ENCODE peak calls at places on chromosomes 1 and 21, in five cellular contexts. X, A, B, C and M are unnamed samples.
A peak's percentile ranks its signal among the peaks of the same experiment; 100 is the strongest.

GRCh38 chr21:37214952-37215351 is 52.2 kb downstream of the VPS26C start:
- DNase-seq in X (no peak), A (no peak), B (no peak), C (no peak), M (no peak)

GRCh38 chr1:67558449-67559193 is 126.4 kb upstream of the GADD45A start:
- DNase-seq in X (no peak), A (no peak), B (no peak), C (no peak), M (peak; percentile 41)

GRCh38 chr1:224700915-224701531 is 84.9 kb downstream of the CNIH3 start:
- DNase-seq in X (peak; percentile 6), A (no peak), B (no peak), C (no peak), M (no peak)

GRCh38 chr1:93685918-93686317 is 4.3 kb upstream of the BCAR3 start:
- DNase-seq in X (no peak), A (no peak), B (no peak), C (no peak), M (no peak)

GRCh38 chr1:44044071-44044801 is 13.0 kb upstream of the SLC6A9 start:
- DNase-seq in X (no peak), A (no peak), B (no peak), C (no peak), M (peak; percentile 23)

GRCh38 chr1:115717541-115717940 is 51.0 kb downstream of the CASQ2 start:
- DNase-seq in X (peak; percentile 61), A (peak; percentile 33), B (peak; percentile 38), C (peak; percentile 71), M (no peak)

GRCh38 chr1:9275567-9276034 is 17.1 kb upstream of the SPSB1 start:
- DNase-seq in X (no peak), A (no peak), B (peak; percentile 67), C (no peak), M (no peak)

GRCh38 chr1:67652800-67653199 is 32.2 kb upstream of the GADD45A start:
- DNase-seq in X (no peak), A (no peak), B (no peak), C (no peak), M (no peak)

GRCh38 chr1:67468066-67468718 is 38.0 kb upstream of the SERBP1 start:
- DNase-seq in X (no peak), A (no peak), B (no peak), C (no peak), M (no peak)

GRCh38 chr1:32981003-32981909 is 16.6 kb upstream of the RNF19B start:
- DNase-seq in X (no peak), A (no peak), B (peak; percentile 75), C (no peak), M (peak; percentile 65)

GRCh38 chr1:216248628-216249027 is 174.6 kb downstream of the USH2A start:
- DNase-seq in X (no peak), A (no peak), B (no peak), C (no peak), M (no peak)

GRCh38 chr1:15192916-15193550 is 39.5 kb downstream of the TMEM51 start:
- DNase-seq in X (no peak), A (no peak), B (no peak), C (no peak), M (no peak)

GRCh38 chr1:183472488-183473285 is at the start of gene SMG7:
- DNase-seq in X (peak; percentile 55), A (no peak), B (peak; percentile 51), C (no peak), M (peak; percentile 76)

GRCh38 chr1:58858344-58858673 is 74.5 kb upstream of the JUN start:
- DNase-seq in X (no peak), A (no peak), B (no peak), C (no peak), M (no peak)

GRCh38 chr1:37764888-37765441 is at the start of gene EPHA10:
- DNase-seq in X (no peak), A (no peak), B (no peak), C (no peak), M (no peak)

GRCh38 chr1:24928631-24929090 is 1.4 kb downstream of the RUNX3 start:
- DNase-seq in X (no peak), A (no peak), B (no peak), C (peak; percentile 57), M (no peak)

GRCh38 chr1:160117300-160117699 is 1.7 kb downstream of the ATP1A2 start:
- DNase-seq in X (no peak), A (no peak), B (no peak), C (no peak), M (no peak)

GRCh38 chr1:87094238-87094637 is 179.8 kb downstream of the HS2ST1 start:
- DNase-seq in X (no peak), A (no peak), B (no peak), C (no peak), M (no peak)

GRCh38 chr1:231209531-231209930 is 31.5 kb upstream of the GNPAT start:
- DNase-seq in X (no peak), A (no peak), B (no peak), C (no peak), M (no peak)

GRCh38 chr1:77834771-77835334 is 53.6 kb upstream of the NEXN start:
- DNase-seq in X (peak; percentile 59), A (no peak), B (no peak), C (peak; percentile 78), M (no peak)

GRCh38 chr1:29646161-29646775 is 409.9 kb downstream of the PTPRU start:
- DNase-seq in X (no peak), A (no peak), B (no peak), C (no peak), M (peak; percentile 39)

GRCh38 chr1:22613951-22614350 is 22.5 kb upstream of the C1QA start:
- DNase-seq in X (no peak), A (no peak), B (no peak), C (no peak), M (no peak)

GRCh38 chr1:85623061-85623471 is 42.5 kb downstream of the CCN1 start:
- DNase-seq in X (no peak), A (no peak), B (no peak), C (no peak), M (no peak)

GRCh38 chr1:38046884-38047602 is 450 bp upstream of the POU3F1 start:
- DNase-seq in X (peak; percentile 91), A (peak; percentile 90), B (peak; percentile 74), C (peak; percentile 91), M (peak; percentile 90)

GRCh38 chr1:219659682-219660081 is 46.8 kb upstream of the ZC3H11B start:
- DNase-seq in X (no peak), A (no peak), B (no peak), C (no peak), M (no peak)

GRCh38 chr21:33670076-33670475 is 27.8 kb downstream of the ITSN1 start:
- DNase-seq in X (no peak), A (no peak), B (no peak), C (no peak), M (no peak)

GRCh38 chr1:87300579-87300978 is 28.1 kb upstream of the LMO4 start:
- DNase-seq in X (no peak), A (no peak), B (no peak), C (no peak), M (no peak)

GRCh38 chr1:202579806-202580205 is 130.4 kb downstream of the SYT2 start:
- DNase-seq in X (no peak), A (no peak), B (no peak), C (no peak), M (no peak)

GRCh38 chr1:177334276-177334675 is 163.5 kb downstream of the BRINP2 start:
- DNase-seq in X (peak; percentile 35), A (no peak), B (no peak), C (no peak), M (no peak)

GRCh38 chr1:243230914-243231313 is 24.2 kb downstream of the CEP170 start:
- DNase-seq in X (peak; percentile 28), A (no peak), B (no peak), C (no peak), M (no peak)

GRCh38 chr1:232982238-232982944 is 32.0 kb downstream of the NTPCR start:
- DNase-seq in X (no peak), A (no peak), B (no peak), C (peak; percentile 10), M (no peak)

GRCh38 chr1:8116892-8117262 is 90.8 kb upstream of the ERRFI1 start:
- DNase-seq in X (no peak), A (peak; percentile 79), B (peak; percentile 46), C (peak; percentile 92), M (peak; percentile 85)

GRCh38 chr1:38270241-38270871 is 223.8 kb upstream of the POU3F1 start:
- DNase-seq in X (no peak), A (no peak), B (no peak), C (peak; percentile 40), M (no peak)

GRCh38 chr1:108063703-108064102 is 98.7 kb upstream of the VAV3 start:
- DNase-seq in X (no peak), A (no peak), B (no peak), C (no peak), M (no peak)

GRCh38 chr1:151371744-151372410 is 628 bp downstream of the SELENBP1 start:
- DNase-seq in X (peak; percentile 37), A (peak; percentile 78), B (peak; percentile 42), C (peak; percentile 83), M (peak; percentile 88)

GRCh38 chr1:36304970-36305914 is 926 bp upstream of the SH3D21 start:
- DNase-seq in X (no peak), A (no peak), B (no peak), C (peak; percentile 47), M (no peak)

GRCh38 chr1:36303244-36303643 is 2.9 kb upstream of the SH3D21 start:
- DNase-seq in X (no peak), A (no peak), B (no peak), C (no peak), M (no peak)

GRCh38 chr1:36304521-36304920 is 1.6 kb upstream of the SH3D21 start:
- DNase-seq in X (no peak), A (no peak), B (no peak), C (peak; percentile 67), M (no peak)

GRCh38 chr1:36305915-36306209 is 306 bp upstream of the SH3D21 start:
- DNase-seq in X (no peak), A (no peak), B (no peak), C (no peak), M (no peak)

GRCh38 chr1:36303650-36304360 is 2.4 kb upstream of the SH3D21 start:
- DNase-seq in X (no peak), A (no peak), B (no peak), C (peak; percentile 61), M (no peak)
- H3K4me1 ChIP-seq in X (peaks cover 13% of the 10 kb centered on the region), A (peaks cover 6% of the 10 kb centered on the region), B (peaks cover 6% of the 10 kb centered on the region), C (peaks cover 17% of the 10 kb centered on the region), M (no peaks in the 10 kb centered on the region)

GRCh38 chr1:27599605-27600499 is 4.1 kb downstream of the AHDC1 start:
- DNase-seq in X (no peak), A (peak; percentile 63), B (no peak), C (no peak), M (no peak)
- TF ChIP-seq CTCF in X (no peak), A (no peak), B (no peak), C (no peak), M (no peak)

GRCh38 chr1:30885580-30886513 is 22.7 kb downstream of the SDC3 start:
- DNase-seq in X (no peak), A (no peak), B (no peak), C (no peak), M (no peak)
- H3K4me1 ChIP-seq in X (peaks cover 39% of the 10 kb centered on the region), A (peaks cover 7% of the 10 kb centered on the region), B (peaks cover 18% of the 10 kb centered on the region), C (peaks cover 100% of the 10 kb centered on the region), M (peaks cover 7% of the 10 kb centered on the region)

DNA sequence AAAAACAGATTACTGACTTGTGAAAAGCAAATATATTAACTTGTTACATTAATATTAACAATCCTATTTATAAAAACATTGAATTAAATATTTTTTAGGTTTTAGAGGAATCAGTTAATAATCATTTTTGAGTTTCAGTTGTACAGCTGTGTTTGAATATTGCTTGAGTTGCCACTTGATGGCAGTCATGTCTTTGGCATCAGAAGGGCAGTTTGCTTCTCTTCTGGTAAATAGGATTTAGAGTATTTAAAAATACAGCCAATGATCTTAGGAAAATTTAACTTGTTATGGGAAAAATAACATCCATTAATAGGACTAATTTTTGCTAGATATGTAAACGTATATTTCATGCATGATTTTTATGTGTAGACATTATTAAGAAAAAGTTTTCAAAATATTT is 234.1 kb downstream of the NCAM2 start:
- DNase-seq in X (peak; percentile 35), A (no peak), B (no peak), C (no peak), M (no peak)
- TF ChIP-seq CTCF in X (peak; percentile 62), A (no peak), B (no peak), C (no peak), M (no peak)